ENCODE peak calls at places on chromosomes 16 and 17, in five cellular contexts. O is esophagus squamous epithelium, U is cardiac fibroblast, S is AG04449, A is endothelial cell. Y is an unnamed sample.

GRCh38 chr16:66135376-66135775 is 231.1 kb upstream of the CDH5 start:
- DNase-seq in O (no peak), U (no peak), S (no peak), A (no peak), Y (no peak)

GRCh38 chr17:51611585-51611984 is 351.2 kb downstream of the UTP18 start:
- DNase-seq in O (no peak), U (no peak), S (no peak), A (peak; percentile 17), Y (no peak)

GRCh38 chr17:55005520-55005919 is 37.0 kb downstream of the STXBP4 start:
- DNase-seq in O (no peak), U (peak; percentile 43), S (no peak), A (no peak), Y (peak; percentile 15)

GRCh38 chr17:57553525-57553924 is 191.6 kb downstream of the CCDC182 start:
- DNase-seq in O (no peak), U (peak; percentile 22), S (no peak), A (no peak), Y (no peak)

GRCh38 chr16:53085539-53086450 is 31.0 kb downstream of the CHD9 start:
- DNase-seq in O (no peak), U (no peak), S (no peak), A (no peak), Y (no peak)

GRCh38 chr17:2090210-2090641 is 35.3 kb downstream of the HIC1 start:
- DNase-seq in O (no peak), U (no peak), S (no peak), A (no peak), Y (peak; percentile 30)

GRCh38 chr16:1300664-1301476 is 8.6 kb upstream of the UBE2I start:
- DNase-seq in O (no peak), U (peak; percentile 50), S (no peak), A (peak; percentile 93), Y (peak; percentile 83)

GRCh38 chr17:39699818-39700147 is at the start of gene ERBB2:
- DNase-seq in O (no peak), U (peak; percentile 79), S (peak; percentile 31), A (peak; percentile 42), Y (no peak)

GRCh38 chr16:28188085-28188916 is 23.5 kb downstream of the XPO6 start:
- DNase-seq in O (no peak), U (no peak), S (no peak), A (no peak), Y (no peak)

GRCh38 chr17:5362162-5362811 is 57.2 kb downstream of the NUP88 start:
- DNase-seq in O (no peak), U (no peak), S (no peak), A (no peak), Y (no peak)

GRCh38 chr16:7185689-7186088 is 147.0 kb upstream of the RBFOX1 start:
- DNase-seq in O (no peak), U (peak; percentile 0), S (no peak), A (no peak), Y (no peak)

GRCh38 chr16:1037023-1037933 is 35.3 kb upstream of the SSTR5 start:
- DNase-seq in O (no peak), U (peak; percentile 18), S (no peak), A (no peak), Y (no peak)

GRCh38 chr16:89970011-89970410 is 21.5 kb downstream of the DEF8 start:
- DNase-seq in O (no peak), U (no peak), S (no peak), A (no peak), Y (no peak)

GRCh38 chr17:48100591-48101011 is 677 bp downstream of the CBX1 start:
- DNase-seq in O (no peak), U (peak; percentile 68), S (no peak), A (peak; percentile 35), Y (no peak)

GRCh38 chr17:78818932-78819331 is 21.7 kb downstream of the USP36 start:
- DNase-seq in O (no peak), U (no peak), S (no peak), A (peak; percentile 55), Y (peak; percentile 59)

GRCh38 chr16:50234771-50235556 is 31.4 kb upstream of the ADCY7 start:
- DNase-seq in O (no peak), U (peak; percentile 43), S (no peak), A (no peak), Y (no peak)

GRCh38 chr16:12613131-12613991 is 190.3 kb downstream of the CPPED1 start:
- DNase-seq in O (no peak), U (peak; percentile 40), S (no peak), A (no peak), Y (peak; percentile 78)

GRCh38 chr16:79599837-79600635 is 501 bp downstream of the MAF start:
- DNase-seq in O (no peak), U (no peak), S (no peak), A (peak; percentile 67), Y (peak; percentile 37)

GRCh38 chr16:69106491-69107291 is 1.2 kb downstream of the HAS3 start:
- DNase-seq in O (no peak), U (no peak), S (no peak), A (no peak), Y (no peak)

GRCh38 chr16:69108905-69109252 is 3.4 kb downstream of the HAS3 start:
- DNase-seq in O (no peak), U (no peak), S (no peak), A (no peak), Y (no peak)

GRCh38 chr16:69108069-69108904 is 2.8 kb downstream of the HAS3 start:
- DNase-seq in O (no peak), U (no peak), S (no peak), A (peak; percentile 47), Y (no peak)

GRCh38 chr16:69107311-69107962 is 2.0 kb downstream of the HAS3 start:
- DNase-seq in O (no peak), U (no peak), S (no peak), A (peak; percentile 28), Y (no peak)

DNA sequence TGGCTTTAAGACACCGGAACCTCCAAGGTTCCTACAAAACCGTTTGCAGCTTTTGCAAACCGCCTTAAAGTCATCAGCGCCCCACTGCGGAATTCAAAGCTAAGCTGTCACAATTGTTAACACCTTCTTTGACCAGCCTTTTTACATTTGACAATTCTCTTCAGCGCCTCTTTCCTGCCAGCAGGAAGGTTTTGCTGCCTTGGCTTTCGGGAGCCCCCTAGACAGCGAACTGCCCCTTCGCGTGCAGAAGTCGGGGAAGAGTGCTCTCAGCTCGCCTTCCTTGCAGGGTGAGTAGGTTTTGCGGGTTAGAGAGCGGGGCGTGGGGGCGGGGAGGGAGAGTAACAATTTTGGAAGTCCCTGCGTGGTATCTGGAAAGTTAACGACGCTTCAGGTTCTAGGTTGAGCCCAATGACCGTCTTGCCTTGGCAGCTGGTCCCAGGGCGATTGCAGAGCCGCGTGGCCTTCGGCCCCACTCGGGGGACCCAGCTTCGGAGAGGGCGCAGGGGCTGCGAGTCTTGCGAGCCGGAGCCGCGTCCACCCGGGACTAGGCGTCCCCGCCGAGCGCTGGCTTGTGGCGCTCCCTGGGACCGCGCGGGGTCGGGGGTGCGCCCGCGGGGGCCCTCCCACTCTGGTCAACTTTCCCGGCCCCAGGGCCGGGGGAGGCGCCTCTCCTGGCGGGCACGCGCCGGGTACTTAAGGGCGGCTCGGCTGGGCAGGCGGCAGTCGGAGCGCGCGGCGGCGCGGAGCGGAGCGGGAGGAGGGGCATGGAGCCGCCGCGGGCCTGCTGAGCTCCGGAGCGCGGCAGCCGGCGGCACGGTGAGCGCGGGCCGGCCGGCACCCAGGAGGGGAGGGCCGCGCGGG is at the start of gene HAS3:
- DNase-seq in O (no peak), U (peak; percentile 67), S (no peak), A (peak; percentile 70), Y (peak; percentile 47)
- TF ChIP-seq CTCF in O (peak; percentile 45), U (peak; percentile 23), S (peak; percentile 23), A (peak; percentile 16), Y (peak; percentile 24)

DNA sequence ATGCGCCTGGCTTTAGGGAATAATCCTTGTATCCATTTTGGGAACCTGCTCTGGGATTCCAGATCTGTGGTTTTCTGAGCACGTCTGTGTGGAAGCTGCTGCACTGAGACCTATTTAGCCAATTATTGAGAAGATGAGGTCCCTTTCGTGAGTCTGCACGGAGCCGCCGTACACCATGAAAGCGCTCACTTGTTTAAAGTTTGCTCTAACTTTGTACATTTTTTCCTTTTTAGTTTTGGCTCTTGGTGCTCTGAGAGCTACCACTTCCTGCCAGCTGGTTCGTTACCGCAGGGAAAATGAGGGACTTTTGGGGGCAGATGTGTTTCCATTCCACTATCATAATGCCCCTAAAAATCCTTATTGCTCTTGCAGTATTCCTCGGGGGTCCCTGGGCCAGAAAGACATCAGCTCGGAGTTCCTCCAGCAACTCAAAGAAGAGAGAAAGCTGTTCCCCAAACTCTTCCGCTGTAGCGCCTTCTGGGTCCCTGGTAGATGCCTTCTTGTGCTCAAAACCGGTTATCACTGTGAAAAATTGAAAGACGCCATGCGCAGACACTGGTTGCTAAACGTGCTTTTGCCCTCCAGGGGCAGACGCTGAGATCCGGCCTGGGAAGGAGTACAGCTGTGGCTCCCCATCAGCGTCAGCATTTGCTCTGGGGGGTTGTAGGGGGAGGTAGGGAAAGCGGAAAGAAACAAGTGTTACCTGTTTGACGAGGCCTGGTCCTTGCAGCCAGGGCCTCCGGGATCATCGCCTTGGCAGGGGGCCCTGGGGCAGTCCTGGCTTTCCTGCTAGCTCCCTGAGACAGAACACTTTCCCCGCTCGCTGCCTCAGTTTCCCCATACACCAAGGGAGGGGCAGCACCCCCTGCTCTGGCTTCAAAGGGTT is 238.1 kb downstream of the MRTFB start:
- DNase-seq in O (no peak), U (peak; percentile 14), S (no peak), A (no peak), Y (peak; percentile 64)
- TF ChIP-seq CTCF in O (no peak), U (no peak), S (peak; percentile 37), A (no peak), Y (peak; percentile 37)

DNA sequence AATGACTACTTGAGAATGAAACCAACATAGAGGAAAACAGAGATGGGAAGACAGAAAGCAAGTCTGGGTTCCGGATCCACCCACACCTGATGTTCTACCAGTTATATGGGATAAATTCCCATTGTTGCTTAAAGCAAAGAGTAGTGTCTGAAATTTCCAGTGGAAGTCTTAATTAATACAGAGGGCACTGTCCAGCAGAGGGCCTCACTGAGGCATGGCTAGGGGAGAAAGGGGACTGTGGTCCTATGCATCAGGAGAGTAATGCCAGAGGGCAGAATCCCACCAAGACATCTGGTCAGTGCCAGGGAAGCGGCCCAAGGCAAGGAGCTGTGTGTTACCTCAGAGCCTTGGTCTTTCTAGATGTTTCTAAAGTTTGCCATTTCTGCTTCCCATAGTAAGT is 7.5 kb upstream of the UMOD start:
- DNase-seq in O (no peak), U (no peak), S (no peak), A (peak; percentile 46), Y (no peak)
- TF ChIP-seq CTCF in O (no peak), U (no peak), S (no peak), A (peak; percentile 32), Y (no peak)

GRCh38 chr16:24580665-24581064 is 41.3 kb downstream of the RBBP6 start:
- DNase-seq in O (no peak), U (peak; percentile 67), S (peak; percentile 14), A (no peak), Y (no peak)

GRCh38 chr16:24583494-24583893 is 44.1 kb downstream of the RBBP6 start:
- DNase-seq in O (no peak), U (no peak), S (no peak), A (no peak), Y (no peak)
- TF ChIP-seq CTCF in O (no peak), U (no peak), S (no peak), A (no peak), Y (no peak)

GRCh38 chr16:5918553-5919127 is 821.0 kb upstream of the EEF2KMT start:
- DNase-seq in O (no peak), U (no peak), S (no peak), A (peak; percentile 10), Y (no peak)
- TF ChIP-seq CTCF in O (no peak), U (no peak), S (no peak), A (no peak), Y (no peak)

DNA sequence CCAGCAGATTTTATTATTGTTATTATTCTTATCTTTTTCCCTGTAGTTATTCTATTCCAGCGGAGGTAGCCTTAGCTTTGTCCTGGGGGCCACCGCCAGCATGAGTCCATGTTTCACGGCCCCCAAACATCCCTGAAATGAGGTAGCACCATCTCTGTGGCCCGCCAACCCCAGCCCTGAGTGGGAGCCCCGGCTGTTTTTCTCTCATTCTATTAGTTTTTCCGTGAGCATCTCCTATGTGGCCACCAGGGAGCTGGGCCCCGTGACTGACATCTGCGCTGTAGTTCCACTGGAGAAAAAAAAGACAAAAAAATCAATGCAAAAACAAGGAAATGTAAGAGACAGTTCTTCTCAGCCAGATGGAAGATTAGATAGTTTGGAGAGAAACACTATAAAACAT is 43.5 kb upstream of the IL34 start:
- DNase-seq in O (no peak), U (no peak), S (no peak), A (no peak), Y (no peak)
- TF ChIP-seq CTCF in O (no peak), U (no peak), S (no peak), A (no peak), Y (no peak)